ENCODE peak calls at places on chromosomes 6 and 20, in nine cellular contexts. I, J, S, E, F, K, G, B and A are unnamed samples.

GRCh38 chr6:42042108-42042507 is 8.2 kb upstream of the TAF8 start:
- DNase-seq in I (no peak), J (no peak), S (no peak), E (no peak), F (no peak), K (no peak), G (no peak), B (no peak), A (no peak)

GRCh38 chr20:14824996-14825395 is 487.6 kb upstream of the FLRT3 start:
- DNase-seq in I (no peak), J (no peak), S (no peak), E (no peak), F (no peak), K (no peak), G (no peak), B (no peak), A (no peak)

GRCh38 chr6:68638225-68638900 is 3.3 kb downstream of the ADGRB3 start:
- DNase-seq in I (peak; percentile 44), J (no peak), S (no peak), E (no peak), F (peak; percentile 77), K (peak; percentile 74), G (no peak), B (no peak), A (peak; percentile 47)

GRCh38 chr6:137271245-137272183 is 52.3 kb upstream of the IFNGR1 start:
- DNase-seq in I (no peak), J (peak; percentile 49), S (no peak), E (no peak), F (peak; percentile 81), K (peak; percentile 84), G (no peak), B (no peak), A (peak; percentile 65)

GRCh38 chr6:38443750-38444149 is 196.0 kb downstream of the BTBD9 start:
- DNase-seq in I (no peak), J (peak; percentile 13), S (no peak), E (no peak), F (no peak), K (no peak), G (no peak), B (no peak), A (peak; percentile 60)

GRCh38 chr20:58271596-58272460 is 37.7 kb upstream of the RAB22A start:
- DNase-seq in I (no peak), J (no peak), S (no peak), E (no peak), F (no peak), K (peak; percentile 6), G (no peak), B (no peak), A (no peak)

GRCh38 chr6:68649669-68650068 is 14.6 kb downstream of the ADGRB3 start:
- DNase-seq in I (no peak), J (no peak), S (no peak), E (no peak), F (no peak), K (no peak), G (no peak), B (peak; percentile 15), A (no peak)

GRCh38 chr6:89695667-89696066 is 57.1 kb upstream of the LYRM2 start:
- DNase-seq in I (no peak), J (no peak), S (no peak), E (no peak), F (no peak), K (no peak), G (no peak), B (no peak), A (no peak)

GRCh38 chr6:65452333-65452732 is 254.7 kb downstream of the EYS start:
- DNase-seq in I (no peak), J (no peak), S (no peak), E (no peak), F (no peak), K (no peak), G (no peak), B (no peak), A (no peak)

GRCh38 chr20:50558483-50558925 is 48.3 kb downstream of the PTPN1 start:
- DNase-seq in I (no peak), J (peak; percentile 86), S (no peak), E (no peak), F (peak; percentile 81), K (peak; percentile 77), G (no peak), B (no peak), A (peak; percentile 94)

GRCh38 chr6:136901212-136901784 is 20.8 kb upstream of the SLC35D3 start:
- DNase-seq in I (no peak), J (no peak), S (no peak), E (no peak), F (no peak), K (no peak), G (no peak), B (no peak), A (no peak)

GRCh38 chr6:92110390-92110789 is 1309.0 kb downstream of the EPHA7 start:
- DNase-seq in I (no peak), J (no peak), S (no peak), E (no peak), F (no peak), K (no peak), G (no peak), B (no peak), A (no peak)

GRCh38 chr6:108562503-108562993 is 1.8 kb downstream of the FOXO3 start:
- DNase-seq in I (peak; percentile 75), J (peak; percentile 91), S (no peak), E (no peak), F (peak; percentile 83), K (peak; percentile 82), G (no peak), B (peak; percentile 33), A (peak; percentile 79)

GRCh38 chr6:109326346-109326745 is 55.9 kb downstream of the CD164 start:
- DNase-seq in I (no peak), J (no peak), S (no peak), E (no peak), F (no peak), K (no peak), G (no peak), B (no peak), A (no peak)

GRCh38 chr6:14464049-14464448 is 346.5 kb downstream of the CD83 start:
- DNase-seq in I (no peak), J (no peak), S (no peak), E (no peak), F (peak; percentile 59), K (peak; percentile 65), G (no peak), B (no peak), A (no peak)

GRCh38 chr6:43258807-43259686 is 15.8 kb downstream of the TTBK1 start:
- DNase-seq in I (no peak), J (no peak), S (no peak), E (no peak), F (no peak), K (no peak), G (no peak), B (no peak), A (no peak)

GRCh38 chr20:48489656-48490055 is 338.1 kb downstream of the PREX1 start:
- DNase-seq in I (no peak), J (no peak), S (no peak), E (no peak), F (no peak), K (no peak), G (no peak), B (peak; percentile 5), A (no peak)

GRCh38 chr6:33314515-33314942 is 651 bp upstream of the TAPBP start:
- DNase-seq in I (peak; percentile 74), J (peak; percentile 90), S (peak; percentile 74), E (peak; percentile 64), F (peak; percentile 91), K (peak; percentile 85), G (peak; percentile 68), B (no peak), A (peak; percentile 98)

GRCh38 chr20:2387180-2387577 is 6.5 kb downstream of the TGM6 start:
- DNase-seq in I (no peak), J (peak; percentile 47), S (no peak), E (peak; percentile 23), F (peak; percentile 33), K (peak; percentile 50), G (peak; percentile 10), B (no peak), A (peak; percentile 37)

GRCh38 chr6:127833336-127833735 is 67.5 kb downstream of the THEMIS start:
- DNase-seq in I (no peak), J (no peak), S (no peak), E (no peak), F (no peak), K (no peak), G (no peak), B (no peak), A (no peak)

GRCh38 chr6:165566088-165566828 is 96.8 kb downstream of the PDE10A start:
- DNase-seq in I (no peak), J (no peak), S (no peak), E (no peak), F (no peak), K (no peak), G (no peak), B (no peak), A (no peak)

GRCh38 chr6:39169448-39170344 is 54.7 kb upstream of the SAYSD1 start:
- DNase-seq in I (no peak), J (no peak), S (no peak), E (no peak), F (no peak), K (no peak), G (no peak), B (no peak), A (no peak)

GRCh38 chr6:165821754-165822153 is 158.7 kb upstream of the PDE10A start:
- DNase-seq in I (no peak), J (peak; percentile 21), S (no peak), E (no peak), F (no peak), K (peak; percentile 13), G (no peak), B (no peak), A (no peak)

GRCh38 chr6:52724041-52724405 is 39.3 kb downstream of the GSTA2 start:
- DNase-seq in I (no peak), J (peak; percentile 44), S (no peak), E (no peak), F (peak; percentile 65), K (peak; percentile 19), G (no peak), B (no peak), A (no peak)

GRCh38 chr6:36367743-36368142 is 19.7 kb downstream of the ETV7 start:
- DNase-seq in I (no peak), J (no peak), S (no peak), E (no peak), F (no peak), K (no peak), G (no peak), B (no peak), A (no peak)

GRCh38 chr20:10511507-10512231 is 76.6 kb downstream of the SLX4IP start:
- DNase-seq in I (peak; percentile 77), J (peak; percentile 97), S (peak; percentile 54), E (no peak), F (peak; percentile 97), K (peak; percentile 98), G (peak; percentile 18), B (peak; percentile 73), A (peak; percentile 99)

GRCh38 chr20:59736366-59736765 is 132.0 kb downstream of the PHACTR3 start:
- DNase-seq in I (no peak), J (no peak), S (no peak), E (no peak), F (no peak), K (no peak), G (no peak), B (no peak), A (no peak)

GRCh38 chr20:44910690-44911262 is 916 bp downstream of the PABPC1L start:
- DNase-seq in I (no peak), J (no peak), S (no peak), E (no peak), F (no peak), K (peak; percentile 8), G (no peak), B (no peak), A (no peak)

GRCh38 chr20:38790210-38791053 is 15.1 kb upstream of the PPP1R16B start:
- DNase-seq in I (no peak), J (peak; percentile 59), S (peak; percentile 37), E (no peak), F (peak; percentile 67), K (peak; percentile 47), G (no peak), B (no peak), A (peak; percentile 9)

GRCh38 chr20:50041238-50041915 is 58.6 kb downstream of the SNAI1 start:
- DNase-seq in I (no peak), J (no peak), S (no peak), E (no peak), F (no peak), K (no peak), G (no peak), B (no peak), A (no peak)

GRCh38 chr20:58012731-58013510 is 215.5 kb downstream of the ANKRD60 start:
- DNase-seq in I (no peak), J (no peak), S (no peak), E (no peak), F (no peak), K (no peak), G (no peak), B (no peak), A (no peak)